ENCODE peak calls at places on chromosomes 16 and 17, in five cellular contexts. One of them, this sample, is unnamed.

GRCh38 chr17:68623811-68624210 is 22.6 kb upstream of the FAM20A start:
- DNase-seq in memory B cell: no peak
- DNase-seq in C1 segment of cervical spinal cord: no peak
- DNase-seq in activated T-helper 1 cell treated with Interleukin-2 at 50 U/mL for 16 hours: no peak
- DNase-seq in hypothalamus: no peak
- DNase-seq in this sample: no peak

GRCh38 chr16:2163211-2163881 is 7.8 kb downstream of the TRAF7 start:
- DNase-seq in memory B cell: no peak
- DNase-seq in C1 segment of cervical spinal cord: no peak
- DNase-seq in activated T-helper 1 cell treated with Interleukin-2 at 50 U/mL for 16 hours: peak
- DNase-seq in hypothalamus: no peak
- DNase-seq in this sample: no peak

GRCh38 chr16:86016201-86016965 is 117.4 kb downstream of the IRF8 start:
- DNase-seq in memory B cell: peak
- DNase-seq in C1 segment of cervical spinal cord: peak
- DNase-seq in activated T-helper 1 cell treated with Interleukin-2 at 50 U/mL for 16 hours: peak
- DNase-seq in hypothalamus: peak
- DNase-seq in this sample: no peak

GRCh38 chr17:35708951-35709350 is 22.5 kb upstream of the RASL10B start:
- DNase-seq in memory B cell: no peak
- DNase-seq in C1 segment of cervical spinal cord: no peak
- DNase-seq in activated T-helper 1 cell treated with Interleukin-2 at 50 U/mL for 16 hours: no peak
- DNase-seq in hypothalamus: no peak
- DNase-seq in this sample: no peak

GRCh38 chr17:28896884-28897768 is at the start of gene FLOT2:
- DNase-seq in memory B cell: peak
- DNase-seq in C1 segment of cervical spinal cord: peak
- DNase-seq in activated T-helper 1 cell treated with Interleukin-2 at 50 U/mL for 16 hours: peak
- DNase-seq in hypothalamus: peak
- DNase-seq in this sample: peak

GRCh38 chr17:1455748-1456599 is at the start of gene CRK:
- DNase-seq in memory B cell: peak
- DNase-seq in C1 segment of cervical spinal cord: peak
- DNase-seq in activated T-helper 1 cell treated with Interleukin-2 at 50 U/mL for 16 hours: peak
- DNase-seq in hypothalamus: peak
- DNase-seq in this sample: peak

GRCh38 chr17:51346218-51346982 is 86.1 kb downstream of the UTP18 start:
- DNase-seq in memory B cell: no peak
- DNase-seq in C1 segment of cervical spinal cord: peak
- DNase-seq in activated T-helper 1 cell treated with Interleukin-2 at 50 U/mL for 16 hours: no peak
- DNase-seq in hypothalamus: peak
- DNase-seq in this sample: no peak

GRCh38 chr17:8393470-8394231 is 4.0 kb downstream of the RNF222 start:
- DNase-seq in memory B cell: peak
- DNase-seq in C1 segment of cervical spinal cord: no peak
- DNase-seq in activated T-helper 1 cell treated with Interleukin-2 at 50 U/mL for 16 hours: no peak
- DNase-seq in hypothalamus: no peak
- DNase-seq in this sample: no peak

GRCh38 chr17:45355087-45355486 is 38.3 kb upstream of the MAP3K14 start:
- DNase-seq in memory B cell: no peak
- DNase-seq in C1 segment of cervical spinal cord: no peak
- DNase-seq in activated T-helper 1 cell treated with Interleukin-2 at 50 U/mL for 16 hours: no peak
- DNase-seq in hypothalamus: no peak
- DNase-seq in this sample: no peak

GRCh38 chr16:26672206-26672605 is 394.5 kb upstream of the C16orf82 start:
- DNase-seq in memory B cell: no peak
- DNase-seq in C1 segment of cervical spinal cord: no peak
- DNase-seq in activated T-helper 1 cell treated with Interleukin-2 at 50 U/mL for 16 hours: no peak
- DNase-seq in hypothalamus: no peak
- DNase-seq in this sample: no peak

GRCh38 chr17:81713556-81714411 is 1.7 kb downstream of the SLC25A10 start:
- DNase-seq in memory B cell: no peak
- DNase-seq in C1 segment of cervical spinal cord: no peak
- DNase-seq in activated T-helper 1 cell treated with Interleukin-2 at 50 U/mL for 16 hours: no peak
- DNase-seq in hypothalamus: no peak
- DNase-seq in this sample: no peak

GRCh38 chr16:81602377-81602776 is 157.8 kb downstream of the CMIP start:
- DNase-seq in memory B cell: no peak
- DNase-seq in C1 segment of cervical spinal cord: no peak
- DNase-seq in activated T-helper 1 cell treated with Interleukin-2 at 50 U/mL for 16 hours: no peak
- DNase-seq in hypothalamus: no peak
- DNase-seq in this sample: no peak

GRCh38 chr16:31700530-31701388 is 172.8 kb upstream of the ZNF267 start:
- DNase-seq in memory B cell: peak
- DNase-seq in C1 segment of cervical spinal cord: peak
- DNase-seq in activated T-helper 1 cell treated with Interleukin-2 at 50 U/mL for 16 hours: peak
- DNase-seq in hypothalamus: peak
- DNase-seq in this sample: peak

GRCh38 chr17:44602390-44602789 is 45.1 kb downstream of the FZD2 start:
- DNase-seq in memory B cell: no peak
- DNase-seq in C1 segment of cervical spinal cord: no peak
- DNase-seq in activated T-helper 1 cell treated with Interleukin-2 at 50 U/mL for 16 hours: no peak
- DNase-seq in hypothalamus: no peak
- DNase-seq in this sample: no peak

GRCh38 chr17:72632026-72632684 is 460.3 kb downstream of the SLC39A11 start:
- DNase-seq in memory B cell: no peak
- DNase-seq in C1 segment of cervical spinal cord: no peak
- DNase-seq in activated T-helper 1 cell treated with Interleukin-2 at 50 U/mL for 16 hours: no peak
- DNase-seq in hypothalamus: no peak
- DNase-seq in this sample: no peak

GRCh38 chr17:34156741-34157589 is 98.1 kb upstream of the CCL2 start:
- DNase-seq in memory B cell: no peak
- DNase-seq in C1 segment of cervical spinal cord: peak
- DNase-seq in activated T-helper 1 cell treated with Interleukin-2 at 50 U/mL for 16 hours: no peak
- DNase-seq in hypothalamus: peak
- DNase-seq in this sample: no peak

GRCh38 chr16:22008215-22009142 is 568 bp downstream of the MOSMO start:
- DNase-seq in memory B cell: no peak
- DNase-seq in C1 segment of cervical spinal cord: no peak
- DNase-seq in activated T-helper 1 cell treated with Interleukin-2 at 50 U/mL for 16 hours: no peak
- DNase-seq in hypothalamus: peak
- DNase-seq in this sample: no peak

GRCh38 chr17:18185832-18186231 is 2.2 kb downstream of the ALKBH5 start:
- DNase-seq in memory B cell: no peak
- DNase-seq in C1 segment of cervical spinal cord: no peak
- DNase-seq in activated T-helper 1 cell treated with Interleukin-2 at 50 U/mL for 16 hours: no peak
- DNase-seq in hypothalamus: no peak
- DNase-seq in this sample: no peak

GRCh38 chr17:41967141-41967920 is 736 bp downstream of the CNP start:
- DNase-seq in memory B cell: no peak
- DNase-seq in C1 segment of cervical spinal cord: peak
- DNase-seq in activated T-helper 1 cell treated with Interleukin-2 at 50 U/mL for 16 hours: peak
- DNase-seq in hypothalamus: peak
- DNase-seq in this sample: peak

GRCh38 chr17:48037036-48037881 is at the start of gene COPZ2:
- DNase-seq in memory B cell: peak
- DNase-seq in C1 segment of cervical spinal cord: peak
- DNase-seq in activated T-helper 1 cell treated with Interleukin-2 at 50 U/mL for 16 hours: peak
- DNase-seq in hypothalamus: no peak
- DNase-seq in this sample: peak

GRCh38 chr16:7731121-7731520 is 398.5 kb downstream of the RBFOX1 start:
- DNase-seq in memory B cell: no peak
- DNase-seq in C1 segment of cervical spinal cord: no peak
- DNase-seq in activated T-helper 1 cell treated with Interleukin-2 at 50 U/mL for 16 hours: no peak
- DNase-seq in hypothalamus: no peak
- DNase-seq in this sample: no peak

GRCh38 chr16:19884611-19885455 is at the start of gene GPRC5B:
- DNase-seq in memory B cell: peak
- DNase-seq in C1 segment of cervical spinal cord: peak
- DNase-seq in activated T-helper 1 cell treated with Interleukin-2 at 50 U/mL for 16 hours: peak
- DNase-seq in hypothalamus: peak
- DNase-seq in this sample: peak

GRCh38 chr16:49733278-49734009 is 122.5 kb downstream of the ZNF423 start:
- DNase-seq in memory B cell: no peak
- DNase-seq in C1 segment of cervical spinal cord: no peak
- DNase-seq in activated T-helper 1 cell treated with Interleukin-2 at 50 U/mL for 16 hours: no peak
- DNase-seq in hypothalamus: no peak
- DNase-seq in this sample: no peak

GRCh38 chr17:82228278-82228841 is 482 bp upstream of the SLC16A3 start:
- DNase-seq in memory B cell: peak
- DNase-seq in C1 segment of cervical spinal cord: no peak
- DNase-seq in activated T-helper 1 cell treated with Interleukin-2 at 50 U/mL for 16 hours: peak
- DNase-seq in hypothalamus: no peak
- DNase-seq in this sample: peak